ENCODE peak calls at places on chromosome 10, in six cellular contexts. M is right cardiac atrium, L is fibroblast of lung, I is A673, H is aorta, Z is mesendoderm. O is an unnamed sample.

GRCh38 chr10:116402858-116403257 is 24.8 kb upstream of the PNLIPRP3 start:
- DNase-seq in Z (no peak), I (no peak), M (no peak), H (no peak), L (no peak), O (no peak)

GRCh38 chr10:4450981-4451501 is 375.0 kb upstream of the AKR1E2 start:
- DNase-seq in H (no peak), L (peak; percentile 82), I (peak; percentile 41), Z (peak; percentile 71), M (no peak), O (no peak)

GRCh38 chr10:132687893-132688579 is 97.9 kb downstream of the NKX6-2 start:
- DNase-seq in Z (peak; percentile 9), L (no peak), M (no peak), I (no peak), H (peak; percentile 17), O (no peak)

GRCh38 chr10:31467791-31468535 is 148.9 kb downstream of the ZEB1 start:
- DNase-seq in H (no peak), Z (peak; percentile 91), L (no peak), I (no peak), M (no peak), O (no peak)

GRCh38 chr10:30671011-30671616 is 41.6 kb upstream of the LYZL2 start:
- DNase-seq in L (peak; percentile 85), Z (peak; percentile 83), M (no peak), H (no peak), I (peak; percentile 82), O (peak; percentile 89)

GRCh38 chr10:436911-437665 is 252.4 kb downstream of the DIP2C start:
- DNase-seq in Z (peak; percentile 29), M (no peak), I (no peak), L (no peak), H (no peak), O (no peak)

GRCh38 chr10:58404001-58404400 is 18.8 kb downstream of the TFAM start:
- DNase-seq in L (no peak), M (no peak), I (no peak), H (no peak), Z (no peak), O (peak; percentile 38)

GRCh38 chr10:62681211-62681940 is 123.1 kb upstream of the ADO start:
- DNase-seq in I (no peak), L (no peak), Z (peak; percentile 83), M (no peak), H (no peak), O (peak; percentile 77)

GRCh38 chr10:92478536-92478935 is 95.4 kb downstream of the IDE start:
- DNase-seq in I (no peak), Z (no peak), L (no peak), H (no peak), M (no peak), O (no peak)

GRCh38 chr10:93376372-93377296 is 105.5 kb downstream of the MYOF start:
- DNase-seq in I (peak; percentile 85), M (peak; percentile 45), H (peak; percentile 67), Z (peak; percentile 87), L (peak; percentile 93), O (peak; percentile 82)

GRCh38 chr10:5601826-5602225 is 64.6 kb downstream of the ASB13 start:
- DNase-seq in I (no peak), H (peak; percentile 58), M (no peak), Z (no peak), L (no peak), O (no peak)

GRCh38 chr10:86164216-86164774 is 202.3 kb downstream of the GRID1 start:
- DNase-seq in Z (no peak), I (no peak), L (no peak), M (no peak), H (peak; percentile 30), O (no peak)

GRCh38 chr10:43700306-43700705 is 51.6 kb upstream of the ZNF32 start:
- DNase-seq in L (no peak), I (no peak), M (no peak), Z (no peak), H (no peak), O (no peak)

GRCh38 chr10:63711361-63711760 is 190.2 kb downstream of the REEP3 start:
- DNase-seq in Z (peak; percentile 90), I (no peak), H (peak; percentile 52), L (peak; percentile 28), M (peak; percentile 56), O (peak; percentile 16)

GRCh38 chr10:70925377-70926214 is 37.2 kb upstream of the PCBD1 start:
- DNase-seq in L (peak; percentile 18), Z (peak; percentile 41), M (peak; percentile 46), I (peak; percentile 55), H (peak; percentile 61), O (peak; percentile 45)

GRCh38 chr10:53140516-53140915 is 367.9 kb upstream of the MBL2 start:
- DNase-seq in I (no peak), M (no peak), Z (no peak), H (no peak), L (peak; percentile 24), O (no peak)

GRCh38 chr10:88880287-88881094 is 446 bp downstream of the STAMBPL1 start:
- DNase-seq in Z (peak; percentile 81), H (peak; percentile 91), M (peak; percentile 87), I (peak; percentile 84), L (peak; percentile 76), O (peak; percentile 62)

GRCh38 chr10:132974249-132974796 is 32.0 kb upstream of the CFAP46 start:
- DNase-seq in L (no peak), Z (no peak), H (no peak), M (no peak), I (no peak), O (no peak)

GRCh38 chr10:84098667-84099066 is 40.6 kb upstream of the GHITM start:
- DNase-seq in M (no peak), I (no peak), Z (no peak), L (no peak), H (no peak), O (no peak)

GRCh38 chr10:95261926-95262325 is 28.9 kb downstream of the PDLIM1 start:
- DNase-seq in I (no peak), Z (peak; percentile 69), L (no peak), M (no peak), H (no peak), O (no peak)

GRCh38 chr10:28331821-28332220 is 29.0 kb upstream of the MPP7 start:
- DNase-seq in L (peak; percentile 93), I (no peak), H (no peak), Z (no peak), M (no peak), O (no peak)

GRCh38 chr10:3811331-3811870 is 26.4 kb upstream of the KLF6 start:
- DNase-seq in I (no peak), L (peak; percentile 85), Z (no peak), M (no peak), H (no peak), O (no peak)

GRCh38 chr10:77635402-77636227 is 2.0 kb downstream of the KCNMA1 start:
- DNase-seq in M (no peak), L (no peak), H (no peak), Z (peak; percentile 60), I (no peak), O (no peak)

GRCh38 chr10:16835223-16835622 is 18.0 kb upstream of the RSU1 start:
- DNase-seq in Z (no peak), H (no peak), L (no peak), M (no peak), I (no peak), O (no peak)

GRCh38 chr10:110480387-110480786 is 17.3 kb upstream of the DUSP5 start:
- DNase-seq in H (no peak), I (no peak), M (no peak), Z (no peak), L (no peak), O (no peak)

GRCh38 chr10:14601872-14602725 is 172.6 kb downstream of the FAM107B start:
- DNase-seq in L (peak; percentile 52), M (no peak), I (peak; percentile 60), Z (peak; percentile 62), H (no peak), O (no peak)

DNA sequence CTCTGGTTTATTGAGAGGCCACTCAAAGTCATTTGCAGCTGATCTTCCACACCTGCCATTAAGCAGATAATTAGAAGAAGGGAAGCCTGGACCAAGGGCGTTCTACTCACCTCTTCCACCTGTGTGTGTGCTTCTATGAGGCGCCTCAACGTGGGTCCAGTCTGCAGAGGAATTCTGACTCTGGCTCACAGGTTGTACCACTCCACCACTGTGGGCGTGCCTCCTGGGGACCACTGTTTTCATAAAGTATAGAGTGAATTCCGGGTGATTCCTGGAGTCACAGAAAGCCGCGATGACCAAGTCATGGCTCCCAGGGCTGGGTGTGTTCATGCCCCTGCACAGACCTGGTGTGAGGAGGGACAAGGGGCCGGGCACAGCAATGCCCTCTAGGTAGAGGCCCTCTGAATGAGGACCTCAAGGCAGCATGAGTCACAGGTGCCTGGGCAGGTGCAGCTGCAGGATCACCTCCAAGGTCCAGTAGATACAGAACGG is 408.3 kb upstream of the MGMT start:
- DNase-seq in I (no peak), M (no peak), L (no peak), H (no peak), Z (no peak), O (no peak)
- H3K4me3 ChIP-seq in I (no peak overlapping the region), M (no peak overlapping the region), L (no peak overlapping the region), H (no peak overlapping the region), Z (no peak overlapping the region), O (no peak overlapping the region)

GRCh38 chr10:18142151-18142550 is 1.9 kb downstream of the CACNB2 start:
- DNase-seq in Z (no peak), H (no peak), I (no peak), L (no peak), M (no peak), O (no peak)
- H3K27me3 ChIP-seq in Z (no peaks in the 10 kb centered on the region), H (no peaks in the 10 kb centered on the region), I (no peaks in the 10 kb centered on the region), L (peaks cover 5% of the 10 kb centered on the region), M (no peaks in the 10 kb centered on the region), O (no peaks in the 10 kb centered on the region)

GRCh38 chr10:104253106-104253505 is 1.6 kb upstream of the GSTO1 start:
- DNase-seq in I (no peak), Z (peak; percentile 97), H (no peak), M (no peak), L (no peak), O (no peak)
- H3K4me3 ChIP-seq in I (no peak overlapping the region), Z (no peak overlapping the region), H (no peak overlapping the region), M (no peak overlapping the region), L (no peak overlapping the region), O (no peak overlapping the region)

DNA sequence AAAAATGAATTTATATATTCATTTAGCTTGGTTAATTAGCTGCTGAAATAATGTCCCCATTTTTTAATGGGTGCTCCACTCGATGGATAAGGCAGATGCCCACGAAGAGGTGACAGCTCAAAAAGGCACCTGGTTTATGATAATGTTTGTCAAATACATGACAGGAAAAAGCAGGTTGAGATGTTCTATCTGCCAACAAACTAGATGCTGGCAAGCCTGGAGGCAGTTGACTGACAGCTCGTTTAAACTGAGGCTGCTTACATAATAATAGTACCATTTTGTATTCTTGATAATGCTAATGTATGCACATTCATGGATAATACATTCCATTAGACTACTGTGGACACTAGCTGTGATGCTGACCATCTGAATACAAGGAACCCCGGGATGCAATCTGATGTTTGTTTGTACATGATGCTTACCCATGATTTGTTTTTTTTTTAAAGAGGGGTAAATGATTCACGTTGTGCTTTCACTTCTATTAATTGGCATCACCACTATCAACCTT is 69.0 kb upstream of the GPR158 start:
- DNase-seq in M (no peak), I (no peak), L (no peak), Z (no peak), H (no peak), O (no peak)
- H3K27me3 ChIP-seq in M (no peaks in the 10 kb centered on the region), I (no peaks in the 10 kb centered on the region), L (no peaks in the 10 kb centered on the region), Z (no peaks in the 10 kb centered on the region), H (no peaks in the 10 kb centered on the region), O (no peaks in the 10 kb centered on the region)

O was measured in SJCRH30.